ENCODE peak calls at places on chromosomes 5 and 9, in seven cellular contexts. One of them, this sample, is unnamed.

GRCh38 chr5:71810023-71810422 is 90.9 kb downstream of the CARTPT start:
- DNase-seq in anterior cingulate cortex: no peak
- DNase-seq in aorta: no peak
- DNase-seq in stimulated activated CD4-positive, alpha-beta T cell treated with anti-CD3 and anti-CD28 coated beads, Interleukin-4, amount 100 ng/mL, for 48 hours: no peak
- DNase-seq in effector CD4-positive, alpha-beta T cell: no peak
- DNase-seq in IMR-90: no peak
- DNase-seq in T-helper 2 cell: no peak
- DNase-seq in this sample: no peak

GRCh38 chr5:76331139-76331538 is 71.9 kb upstream of the IQGAP2 start:
- DNase-seq in anterior cingulate cortex: no peak
- DNase-seq in aorta: no peak
- DNase-seq in stimulated activated CD4-positive, alpha-beta T cell treated with anti-CD3 and anti-CD28 coated beads, Interleukin-4, amount 100 ng/mL, for 48 hours: no peak
- DNase-seq in effector CD4-positive, alpha-beta T cell: no peak
- DNase-seq in IMR-90: no peak
- DNase-seq in T-helper 2 cell: peak
- DNase-seq in this sample: peak

GRCh38 chr5:171432581-171433351 is 13.3 kb downstream of the FGF18 start:
- DNase-seq in anterior cingulate cortex: no peak
- DNase-seq in aorta: peak
- DNase-seq in stimulated activated CD4-positive, alpha-beta T cell treated with anti-CD3 and anti-CD28 coated beads, Interleukin-4, amount 100 ng/mL, for 48 hours: no peak
- DNase-seq in effector CD4-positive, alpha-beta T cell: no peak
- DNase-seq in IMR-90: no peak
- DNase-seq in T-helper 2 cell: no peak
- DNase-seq in this sample: no peak

GRCh38 chr5:131366428-131366827 is 102.6 kb downstream of the CDC42SE2 start:
- DNase-seq in anterior cingulate cortex: no peak
- DNase-seq in aorta: no peak
- DNase-seq in stimulated activated CD4-positive, alpha-beta T cell treated with anti-CD3 and anti-CD28 coated beads, Interleukin-4, amount 100 ng/mL, for 48 hours: no peak
- DNase-seq in effector CD4-positive, alpha-beta T cell: no peak
- DNase-seq in IMR-90: peak
- DNase-seq in T-helper 2 cell: no peak
- DNase-seq in this sample: no peak

GRCh38 chr9:16726023-16726422 is 144.4 kb downstream of the BNC2 start:
- DNase-seq in anterior cingulate cortex: no peak
- DNase-seq in aorta: no peak
- DNase-seq in stimulated activated CD4-positive, alpha-beta T cell treated with anti-CD3 and anti-CD28 coated beads, Interleukin-4, amount 100 ng/mL, for 48 hours: no peak
- DNase-seq in effector CD4-positive, alpha-beta T cell: no peak
- DNase-seq in IMR-90: peak
- DNase-seq in T-helper 2 cell: no peak
- DNase-seq in this sample: no peak

GRCh38 chr9:23783509-23783908 is 42.5 kb downstream of the ELAVL2 start:
- DNase-seq in anterior cingulate cortex: no peak
- DNase-seq in aorta: no peak
- DNase-seq in stimulated activated CD4-positive, alpha-beta T cell treated with anti-CD3 and anti-CD28 coated beads, Interleukin-4, amount 100 ng/mL, for 48 hours: no peak
- DNase-seq in effector CD4-positive, alpha-beta T cell: no peak
- DNase-seq in IMR-90: no peak
- DNase-seq in T-helper 2 cell: no peak
- DNase-seq in this sample: no peak

GRCh38 chr5:138544171-138545134 is 1.4 kb upstream of the ETF1 start:
- DNase-seq in anterior cingulate cortex: no peak
- DNase-seq in aorta: no peak
- DNase-seq in stimulated activated CD4-positive, alpha-beta T cell treated with anti-CD3 and anti-CD28 coated beads, Interleukin-4, amount 100 ng/mL, for 48 hours: no peak
- DNase-seq in effector CD4-positive, alpha-beta T cell: no peak
- DNase-seq in IMR-90: peak
- DNase-seq in T-helper 2 cell: peak
- DNase-seq in this sample: no peak

GRCh38 chr5:135376961-135377621 is 21.9 kb downstream of the MACROH2A1 start:
- DNase-seq in anterior cingulate cortex: no peak
- DNase-seq in aorta: no peak
- DNase-seq in stimulated activated CD4-positive, alpha-beta T cell treated with anti-CD3 and anti-CD28 coated beads, Interleukin-4, amount 100 ng/mL, for 48 hours: peak
- DNase-seq in effector CD4-positive, alpha-beta T cell: no peak
- DNase-seq in IMR-90: no peak
- DNase-seq in T-helper 2 cell: peak
- DNase-seq in this sample: no peak

GRCh38 chr5:82447913-82448312 is 169.8 kb upstream of the RPS23 start:
- DNase-seq in anterior cingulate cortex: no peak
- DNase-seq in aorta: no peak
- DNase-seq in stimulated activated CD4-positive, alpha-beta T cell treated with anti-CD3 and anti-CD28 coated beads, Interleukin-4, amount 100 ng/mL, for 48 hours: no peak
- DNase-seq in effector CD4-positive, alpha-beta T cell: no peak
- DNase-seq in IMR-90: no peak
- DNase-seq in T-helper 2 cell: no peak
- DNase-seq in this sample: no peak

GRCh38 chr9:83714316-83714715 is 6.6 kb upstream of the UBQLN1 start:
- DNase-seq in anterior cingulate cortex: no peak
- DNase-seq in aorta: no peak
- DNase-seq in stimulated activated CD4-positive, alpha-beta T cell treated with anti-CD3 and anti-CD28 coated beads, Interleukin-4, amount 100 ng/mL, for 48 hours: no peak
- DNase-seq in effector CD4-positive, alpha-beta T cell: no peak
- DNase-seq in IMR-90: no peak
- DNase-seq in T-helper 2 cell: peak
- DNase-seq in this sample: no peak

GRCh38 chr9:8014987-8015682 is 215.6 kb upstream of the DMAC1 start:
- DNase-seq in anterior cingulate cortex: no peak
- DNase-seq in aorta: no peak
- DNase-seq in stimulated activated CD4-positive, alpha-beta T cell treated with anti-CD3 and anti-CD28 coated beads, Interleukin-4, amount 100 ng/mL, for 48 hours: no peak
- DNase-seq in effector CD4-positive, alpha-beta T cell: no peak
- DNase-seq in IMR-90: no peak
- DNase-seq in T-helper 2 cell: no peak
- DNase-seq in this sample: no peak

GRCh38 chr9:92173318-92173717 is 58.1 kb upstream of the SPTLC1 start:
- DNase-seq in anterior cingulate cortex: no peak
- DNase-seq in aorta: no peak
- DNase-seq in stimulated activated CD4-positive, alpha-beta T cell treated with anti-CD3 and anti-CD28 coated beads, Interleukin-4, amount 100 ng/mL, for 48 hours: no peak
- DNase-seq in effector CD4-positive, alpha-beta T cell: no peak
- DNase-seq in IMR-90: no peak
- DNase-seq in T-helper 2 cell: no peak
- DNase-seq in this sample: no peak

GRCh38 chr5:160152287-160152686 is 33.0 kb upstream of the PWWP2A start:
- DNase-seq in anterior cingulate cortex: no peak
- DNase-seq in aorta: no peak
- DNase-seq in stimulated activated CD4-positive, alpha-beta T cell treated with anti-CD3 and anti-CD28 coated beads, Interleukin-4, amount 100 ng/mL, for 48 hours: no peak
- DNase-seq in effector CD4-positive, alpha-beta T cell: no peak
- DNase-seq in IMR-90: no peak
- DNase-seq in T-helper 2 cell: no peak
- DNase-seq in this sample: no peak

GRCh38 chr5:142023836-142024235 is 11.0 kb upstream of the GNPDA1 start:
- DNase-seq in anterior cingulate cortex: no peak
- DNase-seq in aorta: no peak
- DNase-seq in stimulated activated CD4-positive, alpha-beta T cell treated with anti-CD3 and anti-CD28 coated beads, Interleukin-4, amount 100 ng/mL, for 48 hours: no peak
- DNase-seq in effector CD4-positive, alpha-beta T cell: no peak
- DNase-seq in IMR-90: no peak
- DNase-seq in T-helper 2 cell: no peak
- DNase-seq in this sample: no peak